ENCODE peak calls at places on chromosomes 3 and 15, in seven cellular contexts. Y is lower leg skin; C is activated CD8-positive, alpha-beta T cell treated with anti-CD3 and anti-CD28 coated beads for 36 hours; J is astrocyte of the spinal cord; T is mucosa of descending colon; P is AG10803; M is GM10248. N is an unnamed sample.

GRCh38 chr3:37531071-37531720 is 330.5 kb upstream of the CTDSPL start:
- DNase-seq in M (no peak), J (no peak), C (no peak), T (no peak), P (no peak), Y (no peak), N (no peak)

GRCh38 chr3:70832035-70832795 is 519.8 kb upstream of the MDFIC2 start:
- DNase-seq in Y (peak; percentile 28), C (no peak), J (peak; percentile 80), M (no peak), T (no peak), P (peak; percentile 98), N (no peak)

GRCh38 chr3:36993326-36994283 is at the start of gene MLH1:
- DNase-seq in Y (peak; percentile 100), P (peak; percentile 100), J (peak; percentile 100), M (peak; percentile 85), C (peak; percentile 100), T (peak; percentile 97), N (peak; percentile 83)

GRCh38 chr3:194447161-194447560 is 39.6 kb downstream of the ATP13A3 start:
- DNase-seq in M (no peak), T (no peak), J (no peak), P (no peak), C (no peak), Y (no peak), N (no peak)

GRCh38 chr3:140247775-140248174 is 312.8 kb downstream of the CLSTN2 start:
- DNase-seq in C (no peak), Y (no peak), J (no peak), T (no peak), P (no peak), M (no peak), N (no peak)

GRCh38 chr15:64979252-64979710 is 10.4 kb downstream of the SPG21 start:
- DNase-seq in Y (no peak), C (no peak), T (no peak), M (no peak), P (no peak), J (no peak), N (no peak)

GRCh38 chr3:134446800-134447199 is 39.0 kb downstream of the ANAPC13 start:
- DNase-seq in T (no peak), M (no peak), J (no peak), Y (no peak), C (no peak), P (peak; percentile 85), N (no peak)

GRCh38 chr15:58212909-58213526 is 74.8 kb downstream of the AQP9 start:
- DNase-seq in Y (no peak), J (peak; percentile 46), M (no peak), C (no peak), T (no peak), P (peak; percentile 44), N (no peak)

GRCh38 chr3:141828487-141829284 is 47.8 kb upstream of the ATP1B3 start:
- DNase-seq in P (peak; percentile 32), M (no peak), C (no peak), Y (peak; percentile 83), J (no peak), T (peak; percentile 58), N (no peak)

GRCh38 chr3:151100076-151100475 is 14.6 kb downstream of the MED12L start:
- DNase-seq in C (no peak), T (no peak), P (no peak), M (no peak), J (no peak), Y (no peak), N (no peak)

GRCh38 chr3:151168269-151169094 is 34.5 kb downstream of the GPR171 start:
- DNase-seq in M (peak; percentile 70), P (peak; percentile 68), C (peak; percentile 92), Y (peak; percentile 69), T (peak; percentile 84), J (peak; percentile 55), N (peak; percentile 66)

GRCh38 chr15:29223640-29224039 is 46.0 kb downstream of the NSMCE3 start:
- DNase-seq in M (no peak), Y (no peak), T (no peak), J (no peak), C (no peak), P (no peak), N (no peak)

GRCh38 chr3:145959457-145960088 is 201.4 kb downstream of the PLOD2 start:
- DNase-seq in C (no peak), P (no peak), M (no peak), T (no peak), Y (no peak), J (no peak), N (no peak)

GRCh38 chr3:114011059-114011797 is 45.1 kb downstream of the CCDC191 start:
- DNase-seq in C (no peak), P (no peak), T (no peak), M (peak; percentile 24), J (no peak), Y (no peak), N (peak; percentile 18)

GRCh38 chr3:189392969-189393368 is 221.2 kb downstream of the TPRG1 start:
- DNase-seq in T (peak; percentile 65), P (no peak), C (no peak), J (peak; percentile 20), M (no peak), Y (peak; percentile 54), N (no peak)

GRCh38 chr3:109137766-109138165 is 1.2 kb downstream of the C3orf85 start:
- DNase-seq in C (no peak), J (no peak), Y (no peak), M (no peak), T (no peak), P (no peak), N (no peak)

GRCh38 chr3:25803833-25804232 is 13.9 kb downstream of the OXSM start:
- DNase-seq in M (no peak), P (no peak), T (no peak), Y (no peak), J (no peak), C (no peak), N (no peak)

GRCh38 chr3:193772389-193772788 is 179.4 kb downstream of the OPA1 start:
- DNase-seq in J (no peak), Y (no peak), T (no peak), M (no peak), P (no peak), C (no peak), N (no peak)

GRCh38 chr15:95761742-95762141 is 568.8 kb upstream of the NR2F2 start:
- DNase-seq in Y (no peak), M (no peak), C (no peak), J (no peak), T (no peak), P (no peak), N (no peak)

GRCh38 chr15:38829086-38829485 is 264.5 kb upstream of the RASGRP1 start:
- DNase-seq in M (no peak), T (no peak), P (no peak), J (no peak), C (no peak), Y (no peak), N (no peak)

GRCh38 chr15:66566963-66567531 is 1.2 kb upstream of the LCTL start:
- DNase-seq in P (peak; percentile 66), T (no peak), C (peak; percentile 68), Y (peak; percentile 23), J (peak; percentile 78), M (peak; percentile 85), N (peak; percentile 77)

GRCh38 chr3:5376761-5377160 is 189.3 kb downstream of the EDEM1 start:
- DNase-seq in J (no peak), Y (no peak), T (peak; percentile 62), P (no peak), C (no peak), M (no peak), N (no peak)

GRCh38 chr3:179348325-179349013 is 960 bp downstream of the MFN1 start:
- DNase-seq in P (no peak), T (no peak), C (no peak), M (peak; percentile 71), Y (no peak), J (no peak), N (peak; percentile 72)

DNA sequence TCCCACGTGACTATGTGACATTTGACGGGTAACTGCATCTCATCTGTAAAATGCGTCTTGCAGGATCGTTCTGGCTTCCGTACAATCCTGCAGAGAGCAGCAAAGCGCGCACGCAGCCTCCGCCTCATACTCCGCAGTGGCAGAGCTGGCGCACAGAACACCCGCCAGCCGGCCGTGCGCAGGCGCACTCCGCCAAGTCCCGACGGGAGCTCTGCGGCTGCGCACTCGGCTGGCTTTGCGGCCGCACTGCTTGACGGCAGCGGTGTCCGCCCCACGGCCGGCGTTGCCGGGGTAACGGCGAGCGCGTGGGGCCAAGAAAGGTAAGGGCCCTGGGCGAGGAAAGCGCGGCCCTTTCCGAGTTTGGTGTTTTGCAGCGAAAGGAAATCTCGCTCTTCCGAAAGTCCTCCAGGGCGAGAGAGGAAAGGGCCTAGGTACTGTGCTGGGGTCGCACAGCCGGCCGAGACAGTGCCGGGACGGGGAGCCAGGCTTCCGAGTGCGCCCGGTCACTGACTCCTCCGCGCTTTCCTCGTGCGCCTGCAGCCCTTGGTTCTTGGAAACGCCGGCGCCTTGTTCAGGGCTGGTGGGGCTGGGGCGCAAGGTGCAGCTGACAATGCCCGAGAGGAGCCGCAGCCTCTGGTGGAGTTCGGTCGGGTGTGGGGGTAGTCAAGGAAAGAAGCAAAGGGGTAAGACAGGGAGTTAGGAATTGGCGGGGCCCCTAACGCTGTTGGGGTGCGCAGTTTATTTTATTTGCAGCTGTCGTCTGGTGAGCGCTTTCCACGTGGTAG is at the start of gene TSEN2:
- DNase-seq in C (peak; percentile 95), M (peak; percentile 99), J (peak; percentile 96), P (peak; percentile 89), Y (peak; percentile 87), T (peak; percentile 96), N (peak; percentile 97)
- TF ChIP-seq CTCF in C (no peak), M (peak; percentile 37), J (peak; percentile 34), P (peak; percentile 44), Y (no peak), T (peak; percentile 26), N (no peak)

DNA sequence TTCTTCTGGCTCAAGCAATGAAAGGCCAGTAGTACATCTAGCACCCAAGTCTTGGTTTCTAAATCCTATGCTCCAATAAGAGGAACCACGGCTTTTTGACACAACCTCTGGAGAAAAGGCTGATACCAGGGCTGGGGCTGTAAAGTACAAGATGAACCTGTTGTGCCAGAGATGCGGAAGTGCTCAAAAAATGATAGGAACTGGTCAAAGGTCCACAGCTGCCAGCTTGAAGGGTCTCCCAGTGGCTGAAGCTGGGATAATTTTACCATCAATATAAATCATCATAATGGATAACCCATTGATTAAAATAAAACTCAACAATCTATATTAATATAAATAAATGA is 562 bp upstream of the NCEH1 start:
- DNase-seq in P (no peak), Y (no peak), J (no peak), M (no peak), C (no peak), T (no peak), N (no peak)
- TF ChIP-seq CTCF in P (no peak), Y (no peak), J (no peak), M (no peak), C (no peak), T (no peak), N (no peak)

GRCh38 chr15:40545457-40545856 is 19.4 kb downstream of the CCDC32 start:
- DNase-seq in T (no peak), Y (no peak), M (no peak), P (no peak), C (no peak), J (no peak), N (no peak)
- TF ChIP-seq CTCF in T (no peak), Y (no peak), M (peak; percentile 31), P (no peak), C (no peak), J (no peak), N (no peak)

DNA sequence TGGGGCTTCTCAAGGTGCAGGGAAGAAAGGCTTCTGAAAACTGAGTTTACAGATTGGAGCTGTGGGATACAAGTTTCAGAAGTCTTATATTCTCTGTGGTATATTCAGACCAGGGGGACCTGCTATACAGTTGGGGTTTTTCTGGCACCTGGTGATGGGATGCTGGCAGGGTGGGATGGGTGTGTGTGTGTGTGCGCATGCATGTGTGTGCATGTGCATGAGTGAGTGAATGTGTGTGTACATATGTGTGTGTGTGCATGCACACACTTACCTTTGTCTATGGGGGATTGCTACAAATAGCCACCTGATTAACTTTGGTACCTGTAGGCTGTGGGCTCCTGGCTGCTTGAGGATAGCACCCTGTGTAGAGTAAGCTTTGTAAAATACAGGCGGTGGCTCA is 131.4 kb downstream of the PDCD6IP start:
- DNase-seq in M (no peak), T (no peak), C (no peak), J (no peak), P (no peak), Y (no peak), N (no peak)
- TF ChIP-seq CTCF in M (no peak), T (no peak), C (no peak), J (no peak), P (no peak), Y (no peak), N (no peak)